ENCODE peak calls at places on chromosomes 11 and 22, in nine cellular contexts. S, T, V, X, P, F, K, R and O are unnamed samples.

GRCh38 chr11:74504100-74504691 is 10.7 kb upstream of the LIPT2 start:
- DNase-seq in S (no peak), T (no peak), V (no peak), X (no peak), P (no peak), F (no peak), K (no peak), R (peak), O (no peak)

GRCh38 chr11:65654375-65655349 is 8.1 kb downstream of the RELA start:
- DNase-seq in S (peak), T (no peak), V (no peak), X (no peak), P (no peak), F (no peak), K (no peak), R (no peak), O (no peak)

GRCh38 chr11:88418508-88418907 is 81.0 kb upstream of the CTSC start:
- DNase-seq in S (no peak), T (no peak), V (no peak), X (no peak), P (no peak), F (no peak), K (no peak), R (no peak), O (no peak)

GRCh38 chr22:36734171-36735058 is 30.9 kb upstream of the CACNG2 start:
- DNase-seq in S (peak), T (no peak), V (no peak), X (no peak), P (no peak), F (no peak), K (peak), R (no peak), O (peak)

GRCh38 chr11:114098927-114099326 is 39.4 kb downstream of the ZBTB16 start:
- DNase-seq in S (no peak), T (no peak), V (no peak), X (no peak), P (no peak), F (peak), K (no peak), R (no peak), O (no peak)

GRCh38 chr11:61776561-61777075 is 15.8 kb downstream of the TMEM258 start:
- DNase-seq in S (peak), T (peak), V (peak), X (peak), P (peak), F (peak), K (peak), R (peak), O (peak)

GRCh38 chr11:122642472-122642922 is 13.0 kb upstream of the UBASH3B start:
- DNase-seq in S (no peak), T (no peak), V (no peak), X (no peak), P (no peak), F (no peak), K (peak), R (peak), O (no peak)

GRCh38 chr11:109648804-109649203 is 226.8 kb downstream of the C11orf87 start:
- DNase-seq in S (no peak), T (no peak), V (no peak), X (no peak), P (no peak), F (no peak), K (no peak), R (no peak), O (no peak)

GRCh38 chr22:23074451-23074850 is 4.1 kb downstream of the GNAZ start:
- DNase-seq in S (no peak), T (no peak), V (no peak), X (no peak), P (no peak), F (no peak), K (no peak), R (no peak), O (no peak)

GRCh38 chr22:17783317-17783716 is 9.0 kb upstream of the BID start:
- DNase-seq in S (no peak), T (no peak), V (no peak), X (peak), P (no peak), F (no peak), K (peak), R (no peak), O (no peak)

GRCh38 chr11:2115308-2115707 is 23.9 kb downstream of the IGF2 start:
- DNase-seq in S (no peak), T (no peak), V (no peak), X (no peak), P (no peak), F (no peak), K (no peak), R (no peak), O (no peak)

GRCh38 chr22:48780597-48781277 is 1046.9 kb downstream of the BRD1 start:
- DNase-seq in S (no peak), T (no peak), V (no peak), X (no peak), P (no peak), F (no peak), K (no peak), R (no peak), O (no peak)

GRCh38 chr11:118201966-118202365 is 22.8 kb downstream of the JAML start:
- DNase-seq in S (no peak), T (no peak), V (no peak), X (no peak), P (no peak), F (no peak), K (no peak), R (no peak), O (no peak)

GRCh38 chr11:87338046-87338639 is 300.4 kb downstream of the TMEM135 start:
- DNase-seq in S (no peak), T (no peak), V (no peak), X (no peak), P (no peak), F (no peak), K (no peak), R (no peak), O (no peak)

GRCh38 chr11:100562102-100562501 is 125.0 kb upstream of the ARHGAP42 start:
- DNase-seq in S (no peak), T (no peak), V (no peak), X (no peak), P (no peak), F (no peak), K (peak), R (no peak), O (no peak)

GRCh38 chr11:119361056-119361787 is 14.7 kb upstream of the MFRP start:
- DNase-seq in S (no peak), T (no peak), V (no peak), X (no peak), P (no peak), F (no peak), K (peak), R (peak), O (peak)

GRCh38 chr11:64132982-64133705 is 32.8 kb downstream of the MACROD1 start:
- DNase-seq in S (no peak), T (no peak), V (no peak), X (no peak), P (no peak), F (no peak), K (no peak), R (no peak), O (no peak)

GRCh38 chr11:63880031-63880841 is 36.7 kb downstream of the RCOR2 start:
- DNase-seq in S (no peak), T (no peak), V (no peak), X (no peak), P (no peak), F (no peak), K (peak), R (no peak), O (no peak)

GRCh38 chr11:6695377-6695776 is 12.2 kb upstream of the MRPL17 start:
- DNase-seq in S (no peak), T (no peak), V (no peak), X (no peak), P (no peak), F (no peak), K (peak), R (no peak), O (no peak)

GRCh38 chr11:116595305-116595880 is 177.4 kb downstream of the BUD13 start:
- DNase-seq in S (no peak), T (no peak), V (no peak), X (peak), P (no peak), F (no peak), K (no peak), R (no peak), O (no peak)

GRCh38 chr22:29768052-29768680 is 997 bp downstream of the UQCR10 start:
- DNase-seq in S (no peak), T (no peak), V (no peak), X (no peak), P (no peak), F (no peak), K (no peak), R (no peak), O (no peak)

GRCh38 chr11:130337281-130338089 is 22.8 kb upstream of the ZBTB44 start:
- DNase-seq in S (no peak), T (no peak), V (no peak), X (no peak), P (no peak), F (no peak), K (no peak), R (no peak), O (no peak)

GRCh38 chr11:15006139-15006759 is 34.1 kb upstream of the CALCA start:
- DNase-seq in S (peak), T (peak), V (peak), X (peak), P (no peak), F (peak), K (peak), R (peak), O (no peak)

GRCh38 chr22:36762687-36763260 is 13.1 kb downstream of the IFT27 start:
- DNase-seq in S (no peak), T (no peak), V (no peak), X (no peak), P (no peak), F (no peak), K (peak), R (no peak), O (no peak)

GRCh38 chr11:57356179-57356757 is 18.1 kb downstream of the P2RX3 start:
- DNase-seq in S (no peak), T (no peak), V (no peak), X (no peak), P (no peak), F (no peak), K (no peak), R (no peak), O (no peak)

GRCh38 chr11:96324912-96325311 is 18.1 kb downstream of the MAML2 start:
- DNase-seq in S (no peak), T (no peak), V (no peak), X (no peak), P (no peak), F (no peak), K (peak), R (no peak), O (no peak)

GRCh38 chr11:97471480-97471879 is 1081.7 kb downstream of the JRKL start:
- DNase-seq in S (no peak), T (no peak), V (no peak), X (no peak), P (no peak), F (no peak), K (no peak), R (no peak), O (no peak)

GRCh38 chr11:59894616-59895015 is 16.0 kb downstream of the OOSP3 start:
- DNase-seq in S (no peak), T (no peak), V (no peak), X (no peak), P (no peak), F (no peak), K (no peak), R (no peak), O (no peak)

GRCh38 chr11:122340607-122341006 is 224.6 kb upstream of the BLID start:
- DNase-seq in S (no peak), T (no peak), V (no peak), X (no peak), P (no peak), F (no peak), K (no peak), R (no peak), O (no peak)

GRCh38 chr11:113316251-113316650 is 1.9 kb downstream of the TTC12 start:
- DNase-seq in S (no peak), T (no peak), V (no peak), X (no peak), P (no peak), F (no peak), K (no peak), R (no peak), O (no peak)

GRCh38 chr11:64998141-64998540 is 1.4 kb upstream of the BATF2 start:
- DNase-seq in S (no peak), T (no peak), V (no peak), X (no peak), P (no peak), F (no peak), K (no peak), R (peak), O (no peak)

GRCh38 chr22:44583854-44584253 is 85.8 kb upstream of the RTL6 start:
- DNase-seq in S (no peak), T (no peak), V (no peak), X (no peak), P (no peak), F (no peak), K (no peak), R (no peak), O (no peak)

GRCh38 chr11:15539645-15540044 is 424.9 kb downstream of the INSC start:
- DNase-seq in S (no peak), T (no peak), V (no peak), X (no peak), P (no peak), F (no peak), K (no peak), R (no peak), O (no peak)

GRCh38 chr11:17267576-17267975 is 9.0 kb upstream of the NUCB2 start:
- DNase-seq in S (no peak), T (no peak), V (no peak), X (no peak), P (no peak), F (no peak), K (no peak), R (peak), O (no peak)

GRCh38 chr11:75867778-75868374 is 52.9 kb downstream of the UVRAG start:
- DNase-seq in S (peak), T (peak), V (peak), X (peak), P (peak), F (peak), K (peak), R (peak), O (peak)